ENCODE peak calls at places on chromosomes 13 and 19, in four cellular contexts. O, R, Y and C are unnamed samples.

GRCh38 chr19:55441692-55442321 is 1.3 kb downstream of the SHISA7 start:
- DNase-seq in O (no peak), R (no peak), Y (no peak), C (no peak)

GRCh38 chr13:92963029-92963428 is 263.6 kb upstream of the GPC6 start:
- DNase-seq in O (no peak), R (peak; percentile 50), Y (no peak), C (no peak)

GRCh38 chr19:33390120-33390907 is 16.8 kb downstream of the CEBPG start:
- DNase-seq in O (no peak), R (peak; percentile 50), Y (no peak), C (no peak)

GRCh38 chr13:22744688-22745452 is 435.9 kb upstream of the SGCG start:
- DNase-seq in O (no peak), R (no peak), Y (peak; percentile 51), C (no peak)

GRCh38 chr19:11848200-11848593 is 329 bp upstream of the ZNF439 start:
- DNase-seq in O (no peak), R (no peak), Y (no peak), C (no peak)

GRCh38 chr19:4909172-4909896 is at the start of gene UHRF1:
- DNase-seq in O (no peak), R (peak; percentile 44), Y (no peak), C (no peak)

GRCh38 chr19:35689836-35690235 is 14.5 kb upstream of the ZBTB32 start:
- DNase-seq in O (no peak), R (no peak), Y (no peak), C (no peak)

GRCh38 chr13:109779074-109779473 is 7.3 kb downstream of the IRS2 start:
- DNase-seq in O (no peak), R (peak; percentile 39), Y (no peak), C (no peak)

GRCh38 chr13:34162545-34162936 is 344.6 kb downstream of the RFC3 start:
- DNase-seq in O (peak; percentile 56), R (peak; percentile 50), Y (no peak), C (peak; percentile 5)

GRCh38 chr19:51514866-51515481 is 13.4 kb upstream of the SIGLEC12 start:
- DNase-seq in O (no peak), R (peak; percentile 66), Y (peak; percentile 47), C (peak; percentile 37)

GRCh38 chr13:106276876-106277275 is 258.6 kb downstream of the EFNB2 start:
- DNase-seq in O (no peak), R (no peak), Y (no peak), C (no peak)

GRCh38 chr19:16266586-16266942 is 58.1 kb upstream of the KLF2 start:
- DNase-seq in O (no peak), R (no peak), Y (no peak), C (no peak)

GRCh38 chr13:100645382-100645781 is 29.2 kb downstream of the TMTC4 start:
- DNase-seq in O (no peak), R (no peak), Y (no peak), C (no peak)

GRCh38 chr19:33613601-33614000 is 8.2 kb upstream of the CHST8 start:
- DNase-seq in O (no peak), R (no peak), Y (no peak), C (no peak)

GRCh38 chr13:112791662-112792440 is 102.0 kb downstream of the ATP11A start:
- DNase-seq in O (no peak), R (no peak), Y (peak; percentile 7), C (no peak)

GRCh38 chr13:49292742-49293498 is 45.2 kb downstream of the CDADC1 start:
- DNase-seq in O (no peak), R (peak; percentile 74), Y (no peak), C (no peak)

GRCh38 chr13:51539887-51540286 is 44.4 kb upstream of the WDFY2 start:
- DNase-seq in O (no peak), R (peak; percentile 58), Y (no peak), C (no peak)

GRCh38 chr13:104011505-104012270 is 945.5 kb upstream of the SLC10A2 start:
- DNase-seq in O (no peak), R (peak; percentile 39), Y (no peak), C (no peak)

GRCh38 chr19:18194554-18195238 is 1.7 kb downstream of the MPV17L2 start:
- DNase-seq in O (no peak), R (peak; percentile 47), Y (no peak), C (no peak)

GRCh38 chr13:29434217-29434940 is 161.1 kb downstream of the SLC7A1 start:
- DNase-seq in O (no peak), R (no peak), Y (no peak), C (no peak)

GRCh38 chr13:110894086-110894485 is 20.8 kb downstream of the ANKRD10 start:
- DNase-seq in O (no peak), R (no peak), Y (no peak), C (no peak)

GRCh38 chr13:110815471-110816204 is 99.2 kb downstream of the ANKRD10 start:
- DNase-seq in O (no peak), R (no peak), Y (no peak), C (no peak)

GRCh38 chr19:45470147-45471081 is 2.6 kb downstream of the FOSB start:
- DNase-seq in O (no peak), R (peak; percentile 59), Y (no peak), C (no peak)

GRCh38 chr19:55694241-55694655 is 19.2 kb downstream of the EPN1 start:
- DNase-seq in O (no peak), R (no peak), Y (no peak), C (no peak)

GRCh38 chr19:16371540-16371986 is 46.9 kb downstream of the KLF2 start:
- DNase-seq in O (no peak), R (no peak), Y (no peak), C (no peak)

GRCh38 chr13:79936368-79937136 is 404.4 kb downstream of the SPRY2 start:
- DNase-seq in O (peak; percentile 99), R (peak; percentile 99), Y (no peak), C (peak; percentile 97)

GRCh38 chr19:38856813-38857212 is 7.0 kb upstream of the HNRNPL start:
- DNase-seq in O (no peak), R (no peak), Y (no peak), C (no peak)

GRCh38 chr19:4711211-4711610 is 12.4 kb downstream of the DPP9 start:
- DNase-seq in O (no peak), R (no peak), Y (no peak), C (no peak)

GRCh38 chr13:103852036-103852435 is 785.8 kb upstream of the SLC10A2 start:
- DNase-seq in O (no peak), R (peak; percentile 13), Y (no peak), C (no peak)

GRCh38 chr13:23081246-23081645 is 99.5 kb upstream of the SGCG start:
- DNase-seq in O (no peak), R (peak; percentile 59), Y (no peak), C (no peak)

GRCh38 chr19:6210091-6210490 is 69.7 kb downstream of the MLLT1 start:
- DNase-seq in O (no peak), R (no peak), Y (no peak), C (no peak)

GRCh38 chr19:38245826-38246498 is 10.2 kb downstream of the PPP1R14A start:
- DNase-seq in O (no peak), R (peak; percentile 42), Y (no peak), C (no peak)

GRCh38 chr19:15115080-15115479 is 7.9 kb downstream of the SYDE1 start:
- DNase-seq in O (no peak), R (peak; percentile 80), Y (no peak), C (no peak)

GRCh38 chr19:30783212-30783611 is 411.0 kb downstream of the ZNF536 start:
- DNase-seq in O (no peak), R (no peak), Y (no peak), C (no peak)

GRCh38 chr19:39515551-39516191 is 732 bp downstream of the SELENOV start:
- DNase-seq in O (no peak), R (no peak), Y (no peak), C (no peak)

GRCh38 chr19:4594199-4594598 is 34.7 kb upstream of the SEMA6B start:
- DNase-seq in O (no peak), R (peak; percentile 42), Y (no peak), C (no peak)

GRCh38 chr13:60226507-60226906 is 62.8 kb upstream of the DIAPH3 start:
- DNase-seq in O (no peak), R (peak; percentile 36), Y (peak; percentile 12), C (no peak)
- TF ChIP-seq CTCF in O (peak; percentile 55), R (peak; percentile 43), Y (peak; percentile 38), C (peak; percentile 30)

GRCh38 chr13:71672527-71672926 is 194.5 kb downstream of the DACH1 start:
- DNase-seq in O (no peak), R (no peak), Y (no peak), C (no peak)

GRCh38 chr13:71677114-71677513 is 189.9 kb downstream of the DACH1 start:
- DNase-seq in O (no peak), R (no peak), Y (no peak), C (no peak)

GRCh38 chr13:71674776-71675352 is 192.1 kb downstream of the DACH1 start:
- DNase-seq in O (no peak), R (no peak), Y (no peak), C (no peak)
- TF ChIP-seq CTCF in O (no peak), R (no peak), Y (peak; percentile 36), C (peak; percentile 30)

DNA sequence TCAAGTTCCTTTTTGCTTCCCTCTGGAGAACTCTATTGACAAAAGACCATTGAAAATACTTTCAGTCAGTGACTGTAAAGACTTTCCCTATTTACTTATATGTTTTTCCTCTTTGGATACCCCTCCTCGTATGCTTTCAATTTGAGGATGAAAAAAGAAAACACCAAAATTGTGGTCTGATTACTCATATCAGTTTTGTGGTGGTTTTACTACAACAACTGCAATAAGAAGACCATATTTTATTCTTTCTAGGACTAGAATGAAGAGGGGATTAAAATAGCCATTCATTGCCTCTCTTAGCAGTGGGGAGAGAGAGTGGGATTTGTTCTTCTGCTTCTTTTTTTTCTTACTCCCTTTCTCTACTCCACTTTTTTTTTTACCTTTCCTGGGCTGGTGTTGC is 113.1 kb downstream of the ESD start:
- DNase-seq in O (no peak), R (peak; percentile 54), Y (no peak), C (no peak)
- TF ChIP-seq CTCF in O (no peak), R (no peak), Y (no peak), C (no peak)

GRCh38 chr19:9586764-9587163 is 2.5 kb upstream of the ZNF121 start:
- DNase-seq in O (no peak), R (peak; percentile 78), Y (peak; percentile 82), C (peak; percentile 26)
- TF ChIP-seq CTCF in O (peak; percentile 69), R (peak; percentile 68), Y (peak; percentile 67), C (peak; percentile 70)

GRCh38 chr19:1471514-1472107 is 7.4 kb downstream of the C19orf25 start:
- DNase-seq in O (no peak), R (peak; percentile 58), Y (no peak), C (no peak)
- TF ChIP-seq CTCF in O (peak; percentile 41), R (peak; percentile 8), Y (peak; percentile 24), C (peak; percentile 21)

DNA sequence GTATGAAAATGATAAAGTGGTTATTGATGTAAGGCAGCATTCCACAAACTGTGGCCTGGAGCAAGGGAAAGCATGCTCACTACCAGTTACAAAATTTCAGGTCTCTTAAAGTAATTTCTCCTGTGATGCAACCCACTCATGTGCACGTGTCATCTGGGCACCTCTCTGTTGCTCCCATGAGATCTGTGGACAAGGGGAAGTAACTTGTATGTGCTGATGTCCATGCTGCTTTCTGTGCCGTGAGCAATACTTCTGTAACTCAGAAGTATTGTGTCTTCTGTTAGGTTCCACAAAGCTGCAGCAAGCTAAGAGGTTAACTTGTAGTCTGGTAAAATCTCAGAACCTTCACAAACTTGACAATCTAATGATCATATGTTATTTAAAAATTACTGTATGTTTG is 930.0 kb upstream of the SLITRK6 start:
- DNase-seq in O (no peak), R (no peak), Y (no peak), C (no peak)
- TF ChIP-seq CTCF in O (no peak), R (no peak), Y (no peak), C (no peak)